ENCODE peak calls at places on chromosomes 6 and 20, in nine cellular contexts. One of them, this sample, is unnamed.

GRCh38 chr20:13525225-13525940 is 113.3 kb downstream of the TASP1 start:
- DNase-seq in A549: peak
- DNase-seq in PC-3: peak
- DNase-seq in uterus: no peak
- DNase-seq in ovary: no peak
- DNase-seq in stomach: no peak
- DNase-seq in HFF-Myc: peak
- DNase-seq in CD4-positive, alpha-beta T cell: no peak
- DNase-seq in CD8-positive, alpha-beta T cell: no peak
- DNase-seq in this sample: no peak

GRCh38 chr6:32637883-32638282 is 677 bp downstream of the HLA-DQA1 start:
- DNase-seq in CD4-positive, alpha-beta T cell: no peak
- DNase-seq in uterus: no peak
- DNase-seq in CD8-positive, alpha-beta T cell: no peak
- DNase-seq in PC-3: no peak
- DNase-seq in A549: no peak
- DNase-seq in ovary: no peak
- DNase-seq in stomach: no peak
- DNase-seq in HFF-Myc: no peak
- DNase-seq in this sample: no peak

GRCh38 chr6:31498748-31499147 is 803 bp downstream of the MICB start:
- DNase-seq in stomach: no peak
- DNase-seq in A549: no peak
- DNase-seq in CD4-positive, alpha-beta T cell: no peak
- DNase-seq in PC-3: peak
- DNase-seq in ovary: no peak
- DNase-seq in HFF-Myc: no peak
- DNase-seq in CD8-positive, alpha-beta T cell: no peak
- DNase-seq in uterus: no peak
- DNase-seq in this sample: no peak

GRCh38 chr6:128208078-128208477 is 307.2 kb upstream of the THEMIS start:
- DNase-seq in uterus: no peak
- DNase-seq in HFF-Myc: no peak
- DNase-seq in CD4-positive, alpha-beta T cell: no peak
- DNase-seq in A549: no peak
- DNase-seq in CD8-positive, alpha-beta T cell: no peak
- DNase-seq in ovary: no peak
- DNase-seq in PC-3: peak
- DNase-seq in stomach: no peak
- DNase-seq in this sample: no peak

GRCh38 chr6:40957616-40958492 is 81.2 kb downstream of the UNC5CL start:
- DNase-seq in HFF-Myc: peak
- DNase-seq in PC-3: peak
- DNase-seq in CD4-positive, alpha-beta T cell: no peak
- DNase-seq in stomach: no peak
- DNase-seq in ovary: no peak
- DNase-seq in uterus: no peak
- DNase-seq in A549: peak
- DNase-seq in CD8-positive, alpha-beta T cell: no peak
- DNase-seq in this sample: no peak

GRCh38 chr20:25376886-25377285 is 13.7 kb downstream of the ABHD12 start:
- DNase-seq in A549: no peak
- DNase-seq in uterus: no peak
- DNase-seq in CD4-positive, alpha-beta T cell: no peak
- DNase-seq in CD8-positive, alpha-beta T cell: no peak
- DNase-seq in stomach: no peak
- DNase-seq in ovary: no peak
- DNase-seq in PC-3: no peak
- DNase-seq in HFF-Myc: no peak
- DNase-seq in this sample: no peak

GRCh38 chr20:63318391-63319163 is 25.6 kb downstream of the COL20A1 start:
- DNase-seq in ovary: peak
- DNase-seq in HFF-Myc: no peak
- DNase-seq in uterus: no peak
- DNase-seq in A549: no peak
- DNase-seq in stomach: no peak
- DNase-seq in PC-3: no peak
- DNase-seq in CD8-positive, alpha-beta T cell: no peak
- DNase-seq in CD4-positive, alpha-beta T cell: no peak
- DNase-seq in this sample: peak

GRCh38 chr6:33983109-33983475 is 162.8 kb downstream of the GRM4 start:
- DNase-seq in CD4-positive, alpha-beta T cell: no peak
- DNase-seq in uterus: no peak
- DNase-seq in stomach: peak
- DNase-seq in ovary: no peak
- DNase-seq in HFF-Myc: no peak
- DNase-seq in A549: peak
- DNase-seq in PC-3: peak
- DNase-seq in CD8-positive, alpha-beta T cell: no peak
- DNase-seq in this sample: peak

GRCh38 chr20:8427419-8428065 is 295.5 kb downstream of the PLCB1 start:
- DNase-seq in PC-3: no peak
- DNase-seq in ovary: no peak
- DNase-seq in CD4-positive, alpha-beta T cell: no peak
- DNase-seq in CD8-positive, alpha-beta T cell: no peak
- DNase-seq in HFF-Myc: no peak
- DNase-seq in stomach: no peak
- DNase-seq in A549: no peak
- DNase-seq in uterus: no peak
- DNase-seq in this sample: no peak

GRCh38 chr6:62492192-62492822 is 206.3 kb upstream of the KHDRBS2 start:
- DNase-seq in stomach: no peak
- DNase-seq in HFF-Myc: no peak
- DNase-seq in uterus: no peak
- DNase-seq in CD4-positive, alpha-beta T cell: no peak
- DNase-seq in ovary: no peak
- DNase-seq in PC-3: no peak
- DNase-seq in CD8-positive, alpha-beta T cell: no peak
- DNase-seq in A549: no peak
- DNase-seq in this sample: peak

GRCh38 chr20:36550797-36551299 is 9.5 kb downstream of the MYL9 start:
- DNase-seq in ovary: no peak
- DNase-seq in HFF-Myc: no peak
- DNase-seq in uterus: peak
- DNase-seq in A549: no peak
- DNase-seq in CD4-positive, alpha-beta T cell: no peak
- DNase-seq in stomach: no peak
- DNase-seq in PC-3: no peak
- DNase-seq in CD8-positive, alpha-beta T cell: no peak
- DNase-seq in this sample: no peak

GRCh38 chr6:26537160-26537845 is 863 bp upstream of the HMGN4 start:
- DNase-seq in PC-3: peak
- DNase-seq in HFF-Myc: peak
- DNase-seq in ovary: peak
- DNase-seq in A549: no peak
- DNase-seq in stomach: peak
- DNase-seq in CD4-positive, alpha-beta T cell: peak
- DNase-seq in uterus: peak
- DNase-seq in CD8-positive, alpha-beta T cell: peak
- DNase-seq in this sample: peak

GRCh38 chr6:26538936-26539615 is 910 bp downstream of the HMGN4 start:
- DNase-seq in HFF-Myc: no peak
- DNase-seq in uterus: no peak
- DNase-seq in A549: no peak
- DNase-seq in ovary: no peak
- DNase-seq in PC-3: no peak
- DNase-seq in CD4-positive, alpha-beta T cell: no peak
- DNase-seq in CD8-positive, alpha-beta T cell: no peak
- DNase-seq in stomach: no peak
- DNase-seq in this sample: no peak

GRCh38 chr6:26536571-26537159 is 1.5 kb upstream of the HMGN4 start:
- DNase-seq in CD4-positive, alpha-beta T cell: no peak
- DNase-seq in CD8-positive, alpha-beta T cell: peak
- DNase-seq in stomach: no peak
- DNase-seq in uterus: peak
- DNase-seq in HFF-Myc: no peak
- DNase-seq in A549: no peak
- DNase-seq in PC-3: peak
- DNase-seq in ovary: peak
- DNase-seq in this sample: no peak

GRCh38 chr6:26538572-26538902 is 371 bp downstream of the HMGN4 start:
- DNase-seq in ovary: no peak
- DNase-seq in PC-3: peak
- DNase-seq in stomach: no peak
- DNase-seq in HFF-Myc: no peak
- DNase-seq in A549: no peak
- DNase-seq in CD8-positive, alpha-beta T cell: no peak
- DNase-seq in uterus: no peak
- DNase-seq in CD4-positive, alpha-beta T cell: no peak
- DNase-seq in this sample: no peak

DNA sequence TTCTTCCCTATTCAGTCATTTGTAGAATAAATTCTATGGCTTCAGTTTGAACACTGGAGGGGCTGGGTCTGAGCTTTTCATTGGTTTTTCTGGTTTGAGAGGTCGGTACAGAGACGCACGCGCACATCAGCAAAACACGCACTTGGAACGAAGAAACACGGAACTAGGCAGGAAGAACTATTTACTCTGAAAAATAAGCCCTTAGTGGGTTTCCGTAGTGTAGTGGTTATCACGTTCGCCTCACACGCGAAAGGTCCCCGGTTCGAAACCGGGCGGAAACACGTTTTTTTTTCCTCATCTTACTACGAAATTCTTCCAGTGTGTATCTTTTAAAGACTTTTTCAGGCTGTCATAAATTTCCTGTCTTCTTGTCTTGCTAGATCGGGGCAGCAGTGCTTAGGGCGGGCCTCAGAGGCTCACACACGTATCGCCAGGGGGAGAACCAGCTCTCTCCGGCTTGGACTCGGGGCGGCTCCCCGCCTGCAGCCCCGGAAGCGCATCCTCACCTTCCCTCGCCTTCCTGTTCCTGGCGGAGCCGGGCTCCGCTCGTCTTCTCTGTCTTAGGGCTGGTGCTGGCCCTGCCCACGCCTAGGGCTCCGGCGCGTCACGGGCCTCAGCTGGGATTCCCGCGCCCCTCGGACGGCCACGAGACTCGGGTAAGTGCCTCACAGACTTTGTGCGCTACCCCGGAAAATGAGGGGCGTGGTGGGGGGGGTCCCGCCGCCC is at the start of gene HMGN4:
- DNase-seq in stomach: peak
- DNase-seq in ovary: peak
- DNase-seq in A549: no peak
- DNase-seq in uterus: peak
- DNase-seq in HFF-Myc: no peak
- DNase-seq in CD8-positive, alpha-beta T cell: peak
- DNase-seq in CD4-positive, alpha-beta T cell: peak
- DNase-seq in PC-3: peak
- DNase-seq in this sample: no peak
- TF ChIP-seq CTCF in stomach: no peak
- TF ChIP-seq CTCF in ovary: no peak
- TF ChIP-seq CTCF in A549: peak
- TF ChIP-seq CTCF in uterus: no peak
- TF ChIP-seq CTCF in HFF-Myc: no peak
- TF ChIP-seq CTCF in CD8-positive, alpha-beta T cell: no peak
- TF ChIP-seq CTCF in CD4-positive, alpha-beta T cell: no peak
- TF ChIP-seq CTCF in PC-3: no peak
- TF ChIP-seq CTCF in this sample: peak

DNA sequence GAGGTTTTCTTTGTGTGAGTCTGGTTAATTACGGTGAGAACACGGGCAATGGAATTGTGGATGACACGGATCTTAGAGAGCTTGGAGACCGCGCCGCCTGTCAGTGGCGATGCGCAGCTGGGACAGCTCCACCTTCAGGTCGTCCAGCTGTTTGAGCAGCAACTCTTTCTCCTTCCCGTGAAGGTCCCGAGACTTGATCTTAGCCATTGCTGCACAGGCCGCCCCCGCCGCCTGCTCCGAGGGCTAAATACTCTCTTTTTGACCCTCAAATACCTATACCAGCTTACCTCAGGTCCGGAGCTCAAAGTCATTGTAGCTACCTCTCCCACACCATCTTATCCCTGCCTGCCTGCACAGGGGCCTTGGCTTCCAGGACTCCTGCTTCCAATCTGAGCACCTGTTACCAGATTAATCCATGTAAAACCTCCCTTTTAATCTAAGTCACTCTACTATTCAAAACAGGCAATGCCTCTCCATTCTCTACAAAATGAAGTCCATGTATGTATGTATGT is 100.2 kb downstream of the PREP start:
- DNase-seq in HFF-Myc: no peak
- DNase-seq in PC-3: peak
- DNase-seq in CD4-positive, alpha-beta T cell: no peak
- DNase-seq in ovary: no peak
- DNase-seq in stomach: no peak
- DNase-seq in CD8-positive, alpha-beta T cell: no peak
- DNase-seq in A549: no peak
- DNase-seq in uterus: no peak
- DNase-seq in this sample: no peak
- TF ChIP-seq CTCF in HFF-Myc: no peak
- TF ChIP-seq CTCF in PC-3: peak
- TF ChIP-seq CTCF in CD4-positive, alpha-beta T cell: no peak
- TF ChIP-seq CTCF in ovary: no peak
- TF ChIP-seq CTCF in stomach: no peak
- TF ChIP-seq CTCF in CD8-positive, alpha-beta T cell: no peak
- TF ChIP-seq CTCF in A549: no peak
- TF ChIP-seq CTCF in uterus: no peak
- TF ChIP-seq CTCF in this sample: no peak

DNA sequence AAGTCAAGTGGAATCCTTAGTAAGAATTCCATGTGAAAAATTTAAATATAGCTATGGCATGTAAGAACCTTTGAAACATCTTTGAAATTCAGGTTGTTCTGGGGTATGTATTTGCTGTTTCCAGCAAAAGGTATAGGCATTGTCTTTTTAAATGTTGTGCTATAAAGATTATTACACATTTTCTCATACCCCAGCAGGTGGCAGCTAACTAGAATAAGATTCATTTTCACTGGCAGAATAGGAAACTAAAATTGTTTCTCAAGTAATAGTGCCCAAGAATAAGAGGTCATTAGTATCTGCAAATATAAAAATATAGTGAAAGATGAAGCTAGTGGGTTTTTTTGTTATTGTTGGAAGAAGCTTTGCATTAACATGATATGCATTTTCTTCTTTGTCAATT is 1.8 kb downstream of the GRIK2 start:
- DNase-seq in uterus: no peak
- DNase-seq in A549: no peak
- DNase-seq in CD8-positive, alpha-beta T cell: no peak
- DNase-seq in HFF-Myc: no peak
- DNase-seq in CD4-positive, alpha-beta T cell: no peak
- DNase-seq in ovary: no peak
- DNase-seq in stomach: no peak
- DNase-seq in PC-3: peak
- DNase-seq in this sample: no peak
- TF ChIP-seq CTCF in uterus: no peak
- TF ChIP-seq CTCF in A549: no peak
- TF ChIP-seq CTCF in CD8-positive, alpha-beta T cell: no peak
- TF ChIP-seq CTCF in HFF-Myc: no peak
- TF ChIP-seq CTCF in CD4-positive, alpha-beta T cell: no peak
- TF ChIP-seq CTCF in ovary: no peak
- TF ChIP-seq CTCF in stomach: no peak
- TF ChIP-seq CTCF in PC-3: peak
- TF ChIP-seq CTCF in this sample: peak

DNA sequence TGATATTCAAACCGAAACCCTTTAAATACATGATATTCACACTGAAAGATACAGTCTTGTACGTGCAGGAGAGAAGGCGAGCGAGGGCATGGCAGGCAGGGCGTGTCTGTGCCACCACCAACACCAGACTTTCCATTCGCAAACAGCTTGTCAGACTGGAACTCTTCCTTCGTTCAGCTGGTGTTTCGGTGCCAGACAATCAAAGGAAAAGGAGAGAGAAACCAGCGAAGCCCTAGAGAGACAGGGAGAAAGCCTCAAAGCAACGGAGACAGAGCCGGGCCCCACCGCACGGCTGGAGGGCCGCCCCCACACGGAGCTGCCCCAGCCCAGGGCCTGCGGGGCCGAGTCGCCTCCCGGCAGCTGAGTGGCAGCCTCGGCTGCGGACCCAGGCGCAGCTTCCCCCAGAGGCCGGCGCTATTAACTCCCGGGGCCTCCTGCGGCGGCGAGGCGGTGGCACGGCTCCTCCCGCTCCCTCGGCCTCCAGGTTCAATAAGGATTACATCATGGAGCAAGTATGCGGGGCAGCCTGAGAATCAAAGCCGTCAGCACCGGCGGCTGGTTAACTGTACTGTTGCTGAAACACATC is 32.1 kb upstream of the NR2E1 start:
- DNase-seq in stomach: peak
- DNase-seq in HFF-Myc: no peak
- DNase-seq in CD4-positive, alpha-beta T cell: no peak
- DNase-seq in PC-3: peak
- DNase-seq in uterus: peak
- DNase-seq in ovary: peak
- DNase-seq in CD8-positive, alpha-beta T cell: no peak
- DNase-seq in A549: peak
- DNase-seq in this sample: no peak
- TF ChIP-seq CTCF in stomach: no peak
- TF ChIP-seq CTCF in HFF-Myc: no peak
- TF ChIP-seq CTCF in CD4-positive, alpha-beta T cell: no peak
- TF ChIP-seq CTCF in PC-3: no peak
- TF ChIP-seq CTCF in uterus: no peak
- TF ChIP-seq CTCF in ovary: no peak
- TF ChIP-seq CTCF in CD8-positive, alpha-beta T cell: no peak
- TF ChIP-seq CTCF in A549: no peak
- TF ChIP-seq CTCF in this sample: peak